ENCODE peak calls at places on chromosomes 12 and 14, in nine cellular contexts. One of them, this sample, is unnamed.

GRCh38 chr12:76226397-76226796 is 121.8 kb downstream of the BBS10 start:
- DNase-seq in lower leg skin: no peak
- DNase-seq in H9: no peak
- DNase-seq in AG04450: no peak
- DNase-seq in HCT116: no peak
- DNase-seq in progenitor cell of endocrine pancreas: no peak
- DNase-seq in heart right ventricle: no peak
- DNase-seq in foreskin fibroblast: peak
- DNase-seq in BE2C: no peak
- DNase-seq in this sample: no peak

GRCh38 chr12:94263905-94264655 is 115.7 kb downstream of the PLXNC1 start:
- DNase-seq in lower leg skin: no peak
- DNase-seq in H9: peak
- DNase-seq in AG04450: no peak
- DNase-seq in HCT116: no peak
- DNase-seq in progenitor cell of endocrine pancreas: no peak
- DNase-seq in heart right ventricle: no peak
- DNase-seq in foreskin fibroblast: peak
- DNase-seq in BE2C: peak
- DNase-seq in this sample: no peak

GRCh38 chr14:104385189-104386135 is 194.1 kb upstream of the C14orf180 start:
- DNase-seq in lower leg skin: no peak
- DNase-seq in H9: peak
- DNase-seq in AG04450: no peak
- DNase-seq in HCT116: no peak
- DNase-seq in progenitor cell of endocrine pancreas: no peak
- DNase-seq in heart right ventricle: no peak
- DNase-seq in foreskin fibroblast: no peak
- DNase-seq in BE2C: no peak
- DNase-seq in this sample: no peak

GRCh38 chr12:113287146-113287898 is 47.6 kb downstream of the SLC8B1 start:
- DNase-seq in lower leg skin: no peak
- DNase-seq in H9: peak
- DNase-seq in AG04450: no peak
- DNase-seq in HCT116: no peak
- DNase-seq in progenitor cell of endocrine pancreas: no peak
- DNase-seq in heart right ventricle: no peak
- DNase-seq in foreskin fibroblast: no peak
- DNase-seq in BE2C: no peak
- DNase-seq in this sample: no peak

GRCh38 chr12:57008113-57008687 is 1.9 kb upstream of the ZBTB39 start:
- DNase-seq in lower leg skin: no peak
- DNase-seq in H9: no peak
- DNase-seq in AG04450: peak
- DNase-seq in HCT116: peak
- DNase-seq in progenitor cell of endocrine pancreas: no peak
- DNase-seq in heart right ventricle: no peak
- DNase-seq in foreskin fibroblast: peak
- DNase-seq in BE2C: no peak
- DNase-seq in this sample: no peak

GRCh38 chr14:94036328-94037167 is 10.4 kb downstream of the OTUB2 start:
- DNase-seq in lower leg skin: peak
- DNase-seq in H9: peak
- DNase-seq in AG04450: peak
- DNase-seq in HCT116: peak
- DNase-seq in progenitor cell of endocrine pancreas: peak
- DNase-seq in heart right ventricle: peak
- DNase-seq in foreskin fibroblast: peak
- DNase-seq in BE2C: peak
- DNase-seq in this sample: peak

GRCh38 chr12:106032141-106032925 is 106.4 kb downstream of the NUAK1 start:
- DNase-seq in lower leg skin: no peak
- DNase-seq in H9: no peak
- DNase-seq in AG04450: no peak
- DNase-seq in HCT116: no peak
- DNase-seq in progenitor cell of endocrine pancreas: no peak
- DNase-seq in heart right ventricle: no peak
- DNase-seq in foreskin fibroblast: no peak
- DNase-seq in BE2C: no peak
- DNase-seq in this sample: no peak

GRCh38 chr12:7937867-7938506 is 2.0 kb upstream of the SLC2A3 start:
- DNase-seq in lower leg skin: no peak
- DNase-seq in H9: no peak
- DNase-seq in AG04450: no peak
- DNase-seq in HCT116: no peak
- DNase-seq in progenitor cell of endocrine pancreas: no peak
- DNase-seq in heart right ventricle: no peak
- DNase-seq in foreskin fibroblast: peak
- DNase-seq in BE2C: no peak
- DNase-seq in this sample: no peak

GRCh38 chr12:40946612-40947194 is 241.4 kb upstream of the PDZRN4 start:
- DNase-seq in lower leg skin: no peak
- DNase-seq in H9: no peak
- DNase-seq in AG04450: no peak
- DNase-seq in HCT116: peak
- DNase-seq in progenitor cell of endocrine pancreas: no peak
- DNase-seq in heart right ventricle: no peak
- DNase-seq in foreskin fibroblast: peak
- DNase-seq in BE2C: no peak
- DNase-seq in this sample: no peak

GRCh38 chr12:100554608-100555077 is 18.8 kb upstream of the GAS2L3 start:
- DNase-seq in lower leg skin: peak
- DNase-seq in H9: peak
- DNase-seq in AG04450: peak
- DNase-seq in HCT116: peak
- DNase-seq in progenitor cell of endocrine pancreas: peak
- DNase-seq in heart right ventricle: no peak
- DNase-seq in foreskin fibroblast: peak
- DNase-seq in BE2C: peak
- DNase-seq in this sample: peak

GRCh38 chr12:103656291-103656690 is 69.2 kb downstream of the STAB2 start:
- DNase-seq in lower leg skin: no peak
- DNase-seq in H9: no peak
- DNase-seq in AG04450: no peak
- DNase-seq in HCT116: no peak
- DNase-seq in progenitor cell of endocrine pancreas: no peak
- DNase-seq in heart right ventricle: no peak
- DNase-seq in foreskin fibroblast: no peak
- DNase-seq in BE2C: no peak
- DNase-seq in this sample: no peak

GRCh38 chr12:108691154-108691994 is 39.9 kb downstream of the CORO1C start:
- DNase-seq in lower leg skin: peak
- DNase-seq in H9: peak
- DNase-seq in AG04450: peak
- DNase-seq in HCT116: peak
- DNase-seq in progenitor cell of endocrine pancreas: peak
- DNase-seq in heart right ventricle: peak
- DNase-seq in foreskin fibroblast: peak
- DNase-seq in BE2C: peak
- DNase-seq in this sample: peak

GRCh38 chr12:78210894-78211302 is 380.2 kb downstream of the NAV3 start:
- DNase-seq in lower leg skin: no peak
- DNase-seq in H9: no peak
- DNase-seq in AG04450: no peak
- DNase-seq in HCT116: no peak
- DNase-seq in progenitor cell of endocrine pancreas: no peak
- DNase-seq in heart right ventricle: no peak
- DNase-seq in foreskin fibroblast: peak
- DNase-seq in BE2C: no peak
- DNase-seq in this sample: peak

GRCh38 chr14:75523771-75524171 is 1.5 kb downstream of the BATF start:
- DNase-seq in lower leg skin: no peak
- DNase-seq in H9: no peak
- DNase-seq in AG04450: no peak
- DNase-seq in HCT116: no peak
- DNase-seq in progenitor cell of endocrine pancreas: no peak
- DNase-seq in heart right ventricle: no peak
- DNase-seq in foreskin fibroblast: peak
- DNase-seq in BE2C: no peak
- DNase-seq in this sample: no peak

GRCh38 chr14:103597623-103598372 is 31.2 kb upstream of the KLC1 start:
- DNase-seq in lower leg skin: peak
- DNase-seq in H9: no peak
- DNase-seq in AG04450: peak
- DNase-seq in HCT116: peak
- DNase-seq in progenitor cell of endocrine pancreas: no peak
- DNase-seq in heart right ventricle: no peak
- DNase-seq in foreskin fibroblast: peak
- DNase-seq in BE2C: peak
- DNase-seq in this sample: no peak

GRCh38 chr12:103627189-103627855 is 40.2 kb downstream of the STAB2 start:
- DNase-seq in lower leg skin: no peak
- DNase-seq in H9: no peak
- DNase-seq in AG04450: no peak
- DNase-seq in HCT116: no peak
- DNase-seq in progenitor cell of endocrine pancreas: no peak
- DNase-seq in heart right ventricle: peak
- DNase-seq in foreskin fibroblast: no peak
- DNase-seq in BE2C: no peak
- DNase-seq in this sample: no peak

GRCh38 chr12:119666900-119667576 is 895 bp upstream of the PRKAB1 start:
- DNase-seq in lower leg skin: no peak
- DNase-seq in H9: no peak
- DNase-seq in AG04450: no peak
- DNase-seq in HCT116: no peak
- DNase-seq in progenitor cell of endocrine pancreas: no peak
- DNase-seq in heart right ventricle: no peak
- DNase-seq in foreskin fibroblast: no peak
- DNase-seq in BE2C: no peak
- DNase-seq in this sample: no peak

GRCh38 chr14:68140111-68140741 is 320.6 kb downstream of the RAD51B start:
- DNase-seq in lower leg skin: peak
- DNase-seq in H9: no peak
- DNase-seq in AG04450: peak
- DNase-seq in HCT116: peak
- DNase-seq in progenitor cell of endocrine pancreas: no peak
- DNase-seq in heart right ventricle: no peak
- DNase-seq in foreskin fibroblast: peak
- DNase-seq in BE2C: no peak
- DNase-seq in this sample: no peak

DNA sequence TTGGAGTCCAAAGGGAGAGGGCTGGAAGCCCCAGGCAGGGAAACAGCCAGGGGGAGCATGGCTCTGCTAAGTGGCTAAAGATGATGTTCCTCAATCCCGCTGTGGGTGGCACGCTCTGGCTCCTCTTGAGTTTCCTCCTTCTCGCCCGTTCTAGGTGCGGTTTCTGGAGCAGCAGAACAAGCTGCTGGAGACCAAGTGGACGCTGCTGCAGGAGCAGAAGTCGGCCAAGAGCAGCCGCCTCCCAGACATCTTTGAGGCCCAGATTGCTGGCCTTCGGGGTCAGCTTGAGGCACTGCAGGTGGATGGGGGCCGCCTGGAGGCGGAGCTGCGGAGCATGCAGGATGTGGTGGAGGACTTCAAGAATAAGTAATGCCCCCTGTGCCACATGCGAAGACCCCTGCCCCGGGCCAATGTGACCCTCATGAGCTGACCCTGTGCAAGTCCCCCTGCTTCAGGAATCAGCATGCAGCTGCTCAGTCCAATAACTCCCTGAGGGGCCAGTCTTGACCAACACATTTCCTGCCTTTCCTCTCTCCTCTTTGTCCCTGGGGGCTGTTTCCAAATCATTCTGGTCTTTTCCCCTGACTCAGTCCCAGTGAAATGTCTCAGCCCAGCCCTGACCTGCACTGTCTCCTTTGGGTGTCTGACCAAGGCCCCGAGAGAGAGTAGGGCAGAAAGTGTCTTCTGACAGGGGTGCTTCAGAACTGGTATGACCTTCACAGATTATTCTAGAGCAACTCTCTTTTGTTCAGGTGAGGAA is 2.1 kb downstream of the KRT7 start:
- DNase-seq in lower leg skin: no peak
- DNase-seq in H9: no peak
- DNase-seq in AG04450: no peak
- DNase-seq in HCT116: no peak
- DNase-seq in progenitor cell of endocrine pancreas: no peak
- DNase-seq in heart right ventricle: no peak
- DNase-seq in foreskin fibroblast: no peak
- DNase-seq in BE2C: no peak
- DNase-seq in this sample: no peak
- TF ChIP-seq CTCF in lower leg skin: no peak
- TF ChIP-seq CTCF in H9: no peak
- TF ChIP-seq CTCF in AG04450: no peak
- TF ChIP-seq CTCF in HCT116: no peak
- TF ChIP-seq CTCF in progenitor cell of endocrine pancreas: no peak
- TF ChIP-seq CTCF in heart right ventricle: no peak
- TF ChIP-seq CTCF in foreskin fibroblast: no peak
- TF ChIP-seq CTCF in BE2C: no peak
- TF ChIP-seq CTCF in this sample: no peak

GRCh38 chr12:104761091-104761490 is 197.0 kb downstream of the SLC41A2 start:
- DNase-seq in lower leg skin: no peak
- DNase-seq in H9: peak
- DNase-seq in AG04450: no peak
- DNase-seq in HCT116: no peak
- DNase-seq in progenitor cell of endocrine pancreas: no peak
- DNase-seq in heart right ventricle: no peak
- DNase-seq in foreskin fibroblast: no peak
- DNase-seq in BE2C: no peak
- DNase-seq in this sample: no peak
- TF ChIP-seq CTCF in lower leg skin: no peak
- TF ChIP-seq CTCF in H9: peak
- TF ChIP-seq CTCF in AG04450: peak
- TF ChIP-seq CTCF in HCT116: no peak
- TF ChIP-seq CTCF in progenitor cell of endocrine pancreas: peak
- TF ChIP-seq CTCF in heart right ventricle: no peak
- TF ChIP-seq CTCF in foreskin fibroblast: no peak
- TF ChIP-seq CTCF in BE2C: peak
- TF ChIP-seq CTCF in this sample: no peak

DNA sequence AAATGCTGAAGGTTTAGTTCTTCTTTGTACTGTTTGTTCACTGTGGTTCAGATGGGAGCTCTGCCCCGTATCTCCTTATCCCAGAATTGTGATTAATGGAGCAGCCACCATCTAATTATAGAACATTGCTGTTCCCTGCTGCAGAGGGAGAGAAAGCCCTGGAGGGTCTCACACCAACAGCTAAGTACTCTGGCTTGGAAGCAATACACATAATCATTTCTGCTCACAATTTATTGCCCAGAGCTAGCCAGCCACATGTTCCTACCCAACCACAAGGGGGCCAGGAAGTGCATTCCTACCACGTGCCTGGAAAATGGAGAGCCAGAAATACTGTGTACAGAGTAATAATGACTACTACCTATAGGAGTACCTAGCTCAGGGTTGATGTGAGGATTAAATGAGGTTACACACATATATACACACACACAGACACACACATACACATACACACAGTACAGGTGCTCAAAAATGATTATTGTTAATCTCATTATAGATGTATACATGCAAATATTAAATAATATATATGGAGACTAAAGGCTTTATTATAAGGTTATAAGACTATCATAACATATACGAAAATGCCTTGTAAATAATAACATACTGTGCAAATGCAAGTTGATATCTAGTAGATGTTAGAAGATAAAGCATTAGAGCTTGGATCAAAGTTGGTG is 22.3 kb downstream of the MSRB3 start:
- DNase-seq in lower leg skin: no peak
- DNase-seq in H9: peak
- DNase-seq in AG04450: no peak
- DNase-seq in HCT116: peak
- DNase-seq in progenitor cell of endocrine pancreas: no peak
- DNase-seq in heart right ventricle: no peak
- DNase-seq in foreskin fibroblast: peak
- DNase-seq in BE2C: peak
- DNase-seq in this sample: no peak
- TF ChIP-seq CTCF in lower leg skin: no peak
- TF ChIP-seq CTCF in H9: peak
- TF ChIP-seq CTCF in AG04450: peak
- TF ChIP-seq CTCF in HCT116: peak
- TF ChIP-seq CTCF in progenitor cell of endocrine pancreas: peak
- TF ChIP-seq CTCF in heart right ventricle: peak
- TF ChIP-seq CTCF in foreskin fibroblast: peak
- TF ChIP-seq CTCF in BE2C: peak
- TF ChIP-seq CTCF in this sample: peak

GRCh38 chr12:29782821-29783772 is 645 bp downstream of the TMTC1 start:
- DNase-seq in lower leg skin: peak
- DNase-seq in H9: peak
- DNase-seq in AG04450: no peak
- DNase-seq in HCT116: no peak
- DNase-seq in progenitor cell of endocrine pancreas: peak
- DNase-seq in heart right ventricle: peak
- DNase-seq in foreskin fibroblast: peak
- DNase-seq in BE2C: peak
- DNase-seq in this sample: peak
- TF ChIP-seq CTCF in lower leg skin: no peak
- TF ChIP-seq CTCF in H9: no peak
- TF ChIP-seq CTCF in AG04450: no peak
- TF ChIP-seq CTCF in HCT116: no peak
- TF ChIP-seq CTCF in progenitor cell of endocrine pancreas: peak
- TF ChIP-seq CTCF in heart right ventricle: no peak
- TF ChIP-seq CTCF in foreskin fibroblast: no peak
- TF ChIP-seq CTCF in BE2C: no peak
- TF ChIP-seq CTCF in this sample: peak

This sample was measured in neural crest cell.